ENCODE peak calls at places on chromosomes 5 and 9, in ten cellular contexts. J is fibroblast of lung, D is lower lobe of right lung, V is right lobe of liver, Z is gastrocnemius medialis, T is K562, Q is H9, K is PC-3, L is tibial artery, F is psoas muscle. H is an unnamed sample. For H3K4me1 and H3K27me3, the result is how much of the 10 kb centered on the place peaks cover.

GRCh38 chr9:21668504-21668903 is 133.9 kb upstream of the MTAP start:
- DNase-seq in L (no peak), Q (no peak), T (no peak), F (no peak), V (no peak), Z (no peak), K (no peak), J (no peak), D (no peak), H (no peak)

GRCh38 chr5:163821142-163821541 is 315.7 kb downstream of the MAT2B start:
- DNase-seq in L (no peak), T (no peak), V (no peak), F (no peak), Q (no peak), Z (no peak), D (no peak), J (no peak), K (no peak), H (peak)

GRCh38 chr5:19975795-19976194 is 12.2 kb downstream of the CDH18 start:
- DNase-seq in D (no peak), V (no peak), K (peak), Q (no peak), Z (no peak), F (no peak), L (no peak), J (peak), T (no peak), H (no peak)

GRCh38 chr9:88488166-88488565 is 46.8 kb upstream of the NXNL2 start:
- DNase-seq in L (no peak), K (no peak), Z (no peak), D (no peak), T (no peak), J (no peak), F (no peak), Q (no peak), V (no peak), H (no peak)

GRCh38 chr5:119033135-119033534 is 37.8 kb upstream of the DMXL1 start:
- DNase-seq in D (no peak), T (no peak), K (no peak), J (no peak), V (no peak), Q (no peak), F (no peak), L (no peak), Z (no peak), H (no peak)

GRCh38 chr5:12023614-12024241 is 119.5 kb upstream of the CTNND2 start:
- DNase-seq in V (no peak), D (no peak), K (peak), F (no peak), Z (no peak), J (peak), Q (no peak), L (no peak), T (peak), H (peak)

GRCh38 chr5:31581498-31582099 is 49.5 kb downstream of the C5orf22 start:
- DNase-seq in F (no peak), T (peak), Z (no peak), K (peak), V (no peak), Q (no peak), J (peak), D (no peak), L (no peak), H (no peak)

GRCh38 chr5:141734501-141735231 is 52.6 kb upstream of the ARAP3 start:
- DNase-seq in Q (peak), J (peak), T (peak), K (peak), D (no peak), L (no peak), V (no peak), Z (no peak), F (no peak), H (no peak)

GRCh38 chr9:130089141-130089540 is 35.4 kb downstream of the GPR107 start:
- DNase-seq in T (no peak), F (no peak), D (no peak), Z (no peak), Q (no peak), L (no peak), K (no peak), J (no peak), V (no peak), H (no peak)

GRCh38 chr9:17742065-17742464 is 163.2 kb downstream of the SH3GL2 start:
- DNase-seq in Q (peak), F (no peak), J (no peak), K (peak), L (no peak), D (no peak), V (no peak), Z (no peak), T (no peak), H (peak)

GRCh38 chr9:133821606-133822438 is 83.7 kb upstream of the SARDH start:
- DNase-seq in Q (no peak), K (no peak), T (no peak), V (no peak), L (no peak), D (no peak), J (peak), Z (no peak), F (no peak), H (no peak)

GRCh38 chr9:117704024-117704575 is at the start of gene TLR4:
- DNase-seq in T (no peak), F (peak), Q (peak), J (peak), Z (peak), L (peak), D (peak), V (peak), K (peak), H (no peak)

GRCh38 chr5:220008-220407 is 1.9 kb downstream of the SDHA start:
- DNase-seq in D (no peak), Q (no peak), J (no peak), F (no peak), L (no peak), V (no peak), K (no peak), T (no peak), Z (no peak), H (no peak)

GRCh38 chr9:33233659-33234335 is 6.2 kb upstream of the SPINK4 start:
- DNase-seq in Z (peak), Q (no peak), T (no peak), L (no peak), D (peak), V (no peak), J (peak), K (peak), F (no peak), H (no peak)

GRCh38 chr5:40437452-40437861 is 242.3 kb upstream of the PTGER4 start:
- DNase-seq in T (no peak), F (no peak), V (no peak), D (no peak), K (peak), J (peak), L (no peak), Z (no peak), Q (no peak), H (no peak)

GRCh38 chr5:131491749-131492148 is 143.3 kb downstream of the RAPGEF6 start:
- DNase-seq in T (no peak), Q (no peak), J (peak), K (no peak), F (no peak), L (no peak), V (no peak), D (no peak), Z (no peak), H (no peak)

GRCh38 chr5:372556-372910 is 51.0 kb downstream of the AHRR start:
- DNase-seq in T (no peak), D (no peak), Q (peak), F (no peak), J (no peak), Z (no peak), L (no peak), K (no peak), V (no peak), H (no peak)

GRCh38 chr5:61148516-61148915 is 13.8 kb downstream of the SMIM15 start:
- DNase-seq in J (no peak), T (no peak), Q (no peak), F (no peak), K (no peak), V (no peak), L (no peak), D (no peak), Z (no peak), H (no peak)

GRCh38 chr5:171131499-171131898 is 177.5 kb upstream of the TLX3 start:
- DNase-seq in F (no peak), Z (no peak), J (no peak), V (no peak), Q (no peak), K (no peak), D (no peak), T (no peak), L (no peak), H (no peak)

GRCh38 chr5:178624626-178625546 is 2.0 kb downstream of the CLK4 start:
- DNase-seq in L (no peak), F (no peak), D (no peak), Z (no peak), J (peak), Q (no peak), K (peak), V (no peak), T (no peak), H (no peak)

GRCh38 chr5:115456056-115456455 is 88.5 kb downstream of the FEM1C start:
- DNase-seq in F (no peak), Q (no peak), L (no peak), Z (no peak), K (no peak), D (no peak), V (no peak), J (no peak), T (no peak), H (no peak)

GRCh38 chr5:80237243-80237642 is 18.6 kb downstream of the SERINC5 start:
- DNase-seq in T (no peak), L (no peak), Z (no peak), F (no peak), Q (no peak), D (no peak), J (no peak), V (no peak), K (no peak), H (no peak)

GRCh38 chr5:109739741-109740140 is 50.0 kb downstream of the MAN2A1 start:
- DNase-seq in T (no peak), F (no peak), Z (no peak), V (no peak), Q (peak), K (peak), J (peak), D (no peak), L (no peak), H (peak)

GRCh38 chr5:73355083-73355482 is 93.5 kb downstream of the FOXD1 start:
- DNase-seq in F (no peak), V (no peak), K (no peak), L (no peak), T (no peak), Z (no peak), J (peak), D (no peak), Q (no peak), H (no peak)

GRCh38 chr5:34497031-34497808 is 158.9 kb upstream of the RAI14 start:
- DNase-seq in V (no peak), Z (peak), L (peak), F (peak), Q (no peak), J (no peak), T (no peak), K (no peak), D (no peak), H (no peak)

GRCh38 chr5:5359623-5360022 is 62.9 kb upstream of the ICE1 start:
- DNase-seq in L (no peak), D (no peak), V (no peak), T (no peak), Q (no peak), F (no peak), Z (no peak), J (no peak), K (no peak), H (no peak)

DNA sequence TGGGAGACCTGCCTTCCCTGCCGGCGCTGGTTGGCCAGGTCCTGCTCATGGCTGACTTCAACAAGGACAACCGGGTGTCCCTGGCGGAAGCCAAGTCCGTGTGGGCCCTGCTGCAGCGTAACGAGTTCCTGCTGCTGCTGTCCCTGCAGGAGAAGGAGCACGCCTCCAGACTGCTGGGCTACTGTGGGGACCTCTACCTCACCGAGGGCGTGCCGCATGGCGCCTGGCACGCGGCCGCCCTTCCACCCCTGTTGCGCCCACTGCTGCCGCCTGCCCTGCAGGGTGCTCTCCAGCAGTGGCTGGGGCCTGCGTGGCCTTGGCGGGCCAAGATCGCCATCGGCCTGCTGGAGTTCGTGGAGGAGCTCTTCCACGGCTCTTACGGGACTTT is 10.6 kb downstream of the DIPK1B start:
- DNase-seq in K (peak), Z (no peak), F (no peak), L (no peak), V (no peak), Q (no peak), T (no peak), D (no peak), J (no peak), H (no peak)
- H3K4me1 ChIP-seq in K (under half), Z (under half), F (under half), L (under half), V (under half), Q (under half), T (half or more), D (half or more), J (under half), H (under half)

GRCh38 chr5:174339130-174339529 is 293.6 kb downstream of the NSG2 start:
- DNase-seq in V (no peak), T (no peak), J (no peak), L (no peak), Q (no peak), Z (no peak), F (no peak), K (no peak), D (no peak), H (no peak)

GRCh38 chr5:174335682-174336364 is 290.3 kb downstream of the NSG2 start:
- DNase-seq in Q (no peak), J (peak), K (peak), L (no peak), Z (no peak), T (no peak), V (no peak), D (no peak), F (no peak), H (no peak)

GRCh38 chr5:174336479-174336878 is 291.0 kb downstream of the NSG2 start:
- DNase-seq in J (no peak), F (no peak), K (no peak), V (no peak), Q (no peak), T (no peak), Z (no peak), L (no peak), D (no peak), H (no peak)

GRCh38 chr5:174338204-174339010 is 292.9 kb downstream of the NSG2 start:
- DNase-seq in D (no peak), K (peak), Z (no peak), V (no peak), J (peak), T (no peak), Q (no peak), L (no peak), F (no peak), H (no peak)

DNA sequence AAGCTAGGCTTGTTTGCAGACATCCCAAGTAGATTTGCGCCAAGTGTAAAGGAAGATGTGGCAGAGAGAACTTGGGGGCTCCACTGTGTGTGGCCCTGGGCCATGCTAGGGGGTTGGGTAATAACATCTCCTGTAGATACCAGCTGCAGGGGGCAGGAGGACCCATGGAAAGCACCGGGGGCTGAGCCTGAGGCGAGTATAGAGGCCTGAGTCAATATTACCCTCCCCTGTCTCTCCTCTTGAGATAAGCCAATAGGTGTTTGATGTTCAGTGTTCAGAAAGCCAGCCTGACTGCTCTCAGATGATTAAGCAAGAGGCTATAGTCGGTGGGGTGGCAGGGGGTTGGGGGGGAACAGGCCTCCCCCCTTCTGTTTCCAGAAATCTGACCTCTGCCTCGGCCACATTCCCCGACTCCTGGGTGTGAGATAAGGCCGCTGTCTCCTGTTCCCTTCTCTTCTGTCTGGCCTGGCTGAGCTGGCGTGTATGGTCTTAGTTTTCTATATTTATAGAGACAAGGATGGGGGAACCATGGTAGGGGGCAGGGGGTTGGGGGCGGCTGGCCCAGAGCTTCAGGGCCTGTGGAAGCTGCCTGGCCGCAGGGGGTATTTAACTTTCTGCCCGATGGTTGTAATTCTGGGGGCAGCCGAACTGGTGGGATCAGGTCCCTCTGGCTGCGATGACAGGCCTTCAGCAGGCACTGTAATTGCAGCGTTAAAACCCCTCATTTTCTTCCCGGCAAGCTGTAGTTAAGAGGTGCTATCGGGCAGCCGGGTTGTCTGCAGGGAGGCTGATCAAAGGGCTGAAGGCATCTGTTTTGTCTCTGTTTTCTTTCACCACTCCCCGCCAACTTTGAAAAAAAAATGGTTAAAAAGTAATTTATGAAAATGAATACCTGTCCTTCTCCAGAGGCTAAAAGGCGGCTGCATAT is 292.0 kb downstream of the NSG2 start:
- DNase-seq in Z (no peak), Q (no peak), T (no peak), F (no peak), L (no peak), D (no peak), K (no peak), V (no peak), J (peak), H (no peak)
- H3K27me3 ChIP-seq in Z (under half), Q (under half), T (under half), F (under half), L (under half), D (under half), K (under half), V (under half), J (under half), H (under half)

GRCh38 chr9:137269231-137269772 is 8.2 kb upstream of the TOR4A start:
- DNase-seq in D (peak), K (no peak), F (peak), V (peak), Z (peak), L (peak), T (no peak), Q (no peak), J (no peak), H (no peak)
- H3K4me1 ChIP-seq in D (under half), K (under half), F (under half), V (under half), Z (under half), L (under half), T (half or more), Q (under half), J (under half), H (under half)

DNA sequence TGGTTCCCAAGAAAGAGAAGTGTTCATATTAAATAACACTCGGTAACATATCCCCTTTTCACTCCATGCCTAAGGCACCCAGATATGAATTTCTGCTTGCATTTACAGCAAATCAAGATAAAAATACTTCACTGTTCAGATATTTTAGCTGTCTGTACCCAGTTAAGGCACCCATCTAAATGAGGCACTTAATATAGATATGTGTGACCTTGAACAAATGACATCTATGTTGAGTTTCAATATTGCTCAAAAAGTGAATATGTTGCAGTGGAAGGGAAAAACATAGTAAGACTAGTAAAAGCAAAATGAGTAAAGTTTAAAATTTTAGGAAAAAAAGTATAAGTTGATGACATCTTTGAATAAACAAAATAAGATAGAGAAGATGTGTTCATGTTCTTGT is 32.4 kb upstream of the SPDL1 start:
- DNase-seq in T (no peak), Q (no peak), J (no peak), L (no peak), V (no peak), Z (no peak), F (no peak), D (no peak), K (no peak), H (no peak)
- H3K27me3 ChIP-seq in T (under half), Q (under half), J (under half), L (under half), V (under half), Z (under half), F (under half), D (under half), K (under half), H (under half)

DNA sequence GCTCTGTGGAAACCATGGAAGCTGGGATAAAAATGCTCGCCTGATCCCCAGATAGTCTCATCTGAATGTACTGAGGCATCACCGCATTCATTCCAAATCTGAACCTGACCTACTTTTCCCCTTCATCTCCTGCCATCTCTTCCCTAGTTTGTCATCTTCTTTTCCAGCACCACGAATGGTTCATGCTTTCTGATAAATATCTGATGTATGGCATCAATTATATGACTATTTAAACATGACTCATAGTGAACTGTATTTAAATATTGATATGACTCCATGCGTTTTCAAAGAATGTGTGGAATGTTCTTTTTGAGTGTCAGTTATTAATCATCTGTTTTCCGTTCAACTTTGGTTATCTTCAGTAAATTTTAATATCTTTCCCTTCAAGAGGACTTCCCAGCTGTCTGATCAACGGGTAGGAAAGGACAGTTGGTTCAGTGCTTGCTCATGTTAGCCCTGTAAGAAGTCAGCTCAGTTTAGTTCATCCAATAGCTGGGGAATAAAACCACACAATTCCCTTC is 21.1 kb downstream of the BASP1 start:
- DNase-seq in L (no peak), T (no peak), Q (no peak), D (no peak), V (no peak), K (peak), F (no peak), Z (no peak), J (peak), H (no peak)
- H3K4me1 ChIP-seq in L (under half), T (under half), Q (under half), D (under half), V (under half), K (under half), F (under half), Z (under half), J (under half), H (under half)

GRCh38 chr5:76365558-76365957 is 37.5 kb upstream of the IQGAP2 start:
- DNase-seq in L (no peak), J (no peak), T (no peak), F (no peak), K (no peak), Q (no peak), V (no peak), Z (no peak), D (no peak), H (no peak)

GRCh38 chr5:76368941-76369340 is 34.1 kb upstream of the IQGAP2 start:
- DNase-seq in D (no peak), T (no peak), Z (no peak), L (no peak), K (no peak), F (no peak), J (no peak), Q (no peak), V (no peak), H (no peak)

GRCh38 chr5:76367623-76368366 is 35.3 kb upstream of the IQGAP2 start:
- DNase-seq in J (peak), D (no peak), Z (no peak), T (peak), Q (no peak), V (no peak), F (no peak), K (peak), L (no peak), H (no peak)

GRCh38 chr5:76363385-76364261 is 39.5 kb upstream of the IQGAP2 start:
- DNase-seq in V (peak), Q (no peak), D (no peak), T (peak), J (no peak), K (no peak), Z (no peak), F (no peak), L (no peak), H (no peak)
- H3K27me3 ChIP-seq in V (under half), Q (under half), D (under half), T (under half), J (under half), K (under half), Z (under half), F (under half), L (under half), H (under half)

GRCh38 chr9:38061326-38061947 is 7.6 kb downstream of the SHB start:
- DNase-seq in D (no peak), F (no peak), Q (no peak), T (no peak), V (no peak), K (no peak), J (no peak), Z (no peak), L (no peak), H (no peak)
- H3K4me1 ChIP-seq in D (half or more), F (half or more), Q (under half), T (under half), V (under half), K (under half), J (under half), Z (half or more), L (under half), H (under half)

GRCh38 chr5:116621599-116621998 is 47.0 kb upstream of the SEMA6A start:
- DNase-seq in J (no peak), Q (no peak), V (no peak), F (no peak), L (no peak), D (no peak), T (no peak), Z (no peak), K (no peak), H (no peak)
- H3K27me3 ChIP-seq in J (under half), Q (under half), V (under half), F (under half), L (under half), D (under half), T (under half), Z (under half), K (under half), H (under half)

GRCh38 chr5:63563008-63563917 is 399.0 kb downstream of the HTR1A start:
- DNase-seq in F (no peak), V (no peak), L (no peak), Z (no peak), T (no peak), K (no peak), J (no peak), D (no peak), Q (no peak), H (no peak)
- H3K4me1 ChIP-seq in F (under half), V (under half), L (under half), Z (under half), T (under half), K (under half), J (under half), D (under half), Q (under half), H (under half)

H was measured in iPS DF 6.9.